ENCODE peak calls at places on chromosomes 13 and 19, in five cellular contexts. One of them, this sample, is unnamed.

GRCh38 chr19:31085125-31085524 is 264.1 kb downstream of the TSHZ3 start:
- DNase-seq in cardiac muscle cell: no peak
- DNase-seq in cardiac fibroblast: no peak
- DNase-seq in type B pancreatic cell: no peak
- DNase-seq in astrocyte: no peak
- DNase-seq in this sample: peak

GRCh38 chr19:584240-585001 is 5.3 kb upstream of the HCN2 start:
- DNase-seq in cardiac muscle cell: peak
- DNase-seq in cardiac fibroblast: peak
- DNase-seq in type B pancreatic cell: no peak
- DNase-seq in astrocyte: no peak
- DNase-seq in this sample: peak

GRCh38 chr19:19119325-19120237 is 18.7 kb downstream of the TMEM161A start:
- DNase-seq in cardiac muscle cell: no peak
- DNase-seq in cardiac fibroblast: no peak
- DNase-seq in type B pancreatic cell: no peak
- DNase-seq in astrocyte: no peak
- DNase-seq in this sample: no peak

GRCh38 chr19:4328243-4328990 is 10.2 kb downstream of the STAP2 start:
- DNase-seq in cardiac muscle cell: peak
- DNase-seq in cardiac fibroblast: peak
- DNase-seq in type B pancreatic cell: peak
- DNase-seq in astrocyte: peak
- DNase-seq in this sample: no peak

GRCh38 chr19:29105629-29106352 is 107.2 kb downstream of the UQCRFS1 start:
- DNase-seq in cardiac muscle cell: no peak
- DNase-seq in cardiac fibroblast: no peak
- DNase-seq in type B pancreatic cell: no peak
- DNase-seq in astrocyte: no peak
- DNase-seq in this sample: no peak

GRCh38 chr19:21202865-21203494 is 61.1 kb downstream of the ZNF431 start:
- DNase-seq in cardiac muscle cell: peak
- DNase-seq in cardiac fibroblast: peak
- DNase-seq in type B pancreatic cell: no peak
- DNase-seq in astrocyte: peak
- DNase-seq in this sample: peak

GRCh38 chr19:46218160-46218559 is 11.4 kb upstream of the IGFL1 start:
- DNase-seq in cardiac muscle cell: peak
- DNase-seq in cardiac fibroblast: peak
- DNase-seq in type B pancreatic cell: no peak
- DNase-seq in astrocyte: peak
- DNase-seq in this sample: peak

GRCh38 chr13:47066261-47066660 is 169.4 kb upstream of the HTR2A start:
- DNase-seq in cardiac muscle cell: no peak
- DNase-seq in cardiac fibroblast: peak
- DNase-seq in type B pancreatic cell: no peak
- DNase-seq in astrocyte: peak
- DNase-seq in this sample: no peak

GRCh38 chr19:37172368-37173366 is at the start of gene ZNF585A:
- DNase-seq in cardiac muscle cell: peak
- DNase-seq in cardiac fibroblast: peak
- DNase-seq in type B pancreatic cell: peak
- DNase-seq in astrocyte: peak
- DNase-seq in this sample: peak
- TF ChIP-seq CTCF in cardiac muscle cell: peak
- TF ChIP-seq CTCF in cardiac fibroblast: peak
- TF ChIP-seq CTCF in type B pancreatic cell: peak
- TF ChIP-seq CTCF in astrocyte: no peak
- TF ChIP-seq CTCF in this sample: peak

GRCh38 chr13:83780201-83780600 is 102.1 kb downstream of the SLITRK1 start:
- DNase-seq in cardiac muscle cell: peak
- DNase-seq in cardiac fibroblast: peak
- DNase-seq in type B pancreatic cell: no peak
- DNase-seq in astrocyte: peak
- DNase-seq in this sample: peak
- TF ChIP-seq CTCF in cardiac muscle cell: peak
- TF ChIP-seq CTCF in cardiac fibroblast: peak
- TF ChIP-seq CTCF in type B pancreatic cell: peak
- TF ChIP-seq CTCF in astrocyte: peak
- TF ChIP-seq CTCF in this sample: peak

DNA sequence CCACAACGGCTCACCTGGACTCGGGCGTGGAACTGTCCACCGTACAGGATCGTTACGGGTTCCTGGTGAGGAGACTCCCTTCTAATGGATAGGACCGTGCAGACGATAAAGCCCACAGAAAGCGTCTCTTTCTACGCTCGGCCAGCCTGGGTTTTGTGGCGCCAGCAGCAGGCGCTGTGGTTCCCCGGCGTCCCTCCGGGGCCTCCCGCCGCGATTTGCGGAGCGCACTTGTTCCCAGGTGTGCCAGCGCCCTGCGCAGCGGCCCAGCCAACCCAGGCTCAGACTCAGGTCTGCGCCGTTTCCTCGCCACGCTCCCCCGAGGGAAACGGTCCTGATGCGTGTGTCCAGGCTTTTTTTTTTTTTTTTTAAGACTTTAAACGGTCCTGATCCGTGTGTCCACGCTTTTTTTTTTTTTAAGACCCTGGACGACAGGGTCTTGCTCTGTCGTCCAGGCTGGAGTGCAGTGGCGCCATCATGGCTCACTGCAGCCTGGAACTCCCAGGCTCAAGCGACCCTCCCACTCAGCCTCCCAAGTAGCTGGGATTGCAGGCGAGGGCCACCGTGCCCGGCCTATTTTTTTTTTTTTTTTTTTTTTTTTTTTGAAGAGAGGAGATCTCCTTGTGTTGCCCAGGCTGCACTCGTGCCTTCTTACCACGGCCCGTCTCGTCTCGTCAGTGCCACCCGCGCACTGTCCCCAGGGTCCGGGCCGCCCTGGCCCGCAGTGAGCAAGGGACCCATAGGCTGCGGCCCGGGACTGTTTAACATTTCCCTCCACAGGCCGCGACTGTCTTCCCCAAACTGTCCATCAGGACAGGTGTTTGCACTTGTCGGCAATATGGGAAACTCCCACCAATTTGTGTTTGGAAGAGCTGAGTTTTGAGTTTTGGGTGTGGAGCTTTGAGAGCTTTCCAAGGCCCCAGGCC is 23.8 kb downstream of the GJA3 start:
- DNase-seq in cardiac muscle cell: no peak
- DNase-seq in cardiac fibroblast: no peak
- DNase-seq in type B pancreatic cell: peak
- DNase-seq in astrocyte: no peak
- DNase-seq in this sample: no peak
- TF ChIP-seq CTCF in cardiac muscle cell: peak
- TF ChIP-seq CTCF in cardiac fibroblast: peak
- TF ChIP-seq CTCF in type B pancreatic cell: peak
- TF ChIP-seq CTCF in astrocyte: peak
- TF ChIP-seq CTCF in this sample: no peak

DNA sequence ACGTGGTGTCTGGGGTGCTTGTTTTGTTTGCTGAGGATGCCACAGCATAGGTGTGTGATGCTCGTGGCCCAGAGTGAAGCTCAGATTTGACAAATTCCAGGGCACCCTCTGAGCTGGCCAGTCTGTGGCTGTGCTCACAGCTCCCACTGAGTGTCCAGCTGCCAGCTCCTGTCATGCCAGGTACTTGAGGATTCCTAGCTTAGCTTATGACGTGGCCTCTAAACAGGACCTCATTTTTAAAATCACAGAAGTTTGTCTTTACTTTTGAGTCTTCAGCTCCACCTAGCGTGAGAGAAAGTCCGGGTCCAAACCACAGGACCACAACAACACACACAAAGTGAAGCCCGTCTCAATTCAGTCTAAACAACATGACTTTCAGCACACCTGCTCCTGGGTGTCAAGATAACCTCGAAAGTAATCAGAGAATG is 117.3 kb downstream of the RAB20 start:
- DNase-seq in cardiac muscle cell: no peak
- DNase-seq in cardiac fibroblast: peak
- DNase-seq in type B pancreatic cell: no peak
- DNase-seq in astrocyte: peak
- DNase-seq in this sample: peak
- TF ChIP-seq CTCF in cardiac muscle cell: peak
- TF ChIP-seq CTCF in cardiac fibroblast: peak
- TF ChIP-seq CTCF in type B pancreatic cell: no peak
- TF ChIP-seq CTCF in astrocyte: peak
- TF ChIP-seq CTCF in this sample: peak

This sample was measured in MCF 10A.